ENCODE peak calls at places on chromosomes 16 and 17, in five cellular contexts. W is GM12878, T is WTC11, X is GM23338, L is HepG2. G is an unnamed sample.

GRCh38 chr16:555528-556478 is 4.4 kb upstream of the PRR35 start:
- DNase-seq in W (no peak), L (no peak), T (no peak), X (no peak), G (no peak)

GRCh38 chr16:81277681-81278080 is 37.1 kb upstream of the GAN start:
- DNase-seq in L (no peak), T (no peak), W (no peak), X (no peak), G (no peak)

GRCh38 chr17:2081564-2081963 is 26.7 kb downstream of the HIC1 start:
- DNase-seq in W (no peak), X (no peak), L (no peak), T (no peak), G (no peak)

GRCh38 chr16:27169511-27170071 is 33.7 kb upstream of the KDM8 start:
- DNase-seq in X (peak; percentile 31), W (peak; percentile 13), T (no peak), L (peak; percentile 53), G (no peak)

GRCh38 chr16:85199069-85199725 is 86.9 kb upstream of the CIBAR2 start:
- DNase-seq in W (no peak), T (no peak), X (no peak), L (no peak), G (no peak)

GRCh38 chr16:82583415-82583814 is 43.4 kb upstream of the CDH13 start:
- DNase-seq in X (no peak), L (no peak), W (no peak), T (no peak), G (no peak)

GRCh38 chr16:86630471-86630870 is 52.1 kb downstream of the FOXL1 start:
- DNase-seq in X (no peak), L (no peak), T (no peak), W (no peak), G (no peak)

GRCh38 chr17:47741793-47742145 is 8.7 kb downstream of the TBX21 start:
- DNase-seq in X (no peak), T (no peak), W (no peak), L (no peak), G (no peak)

GRCh38 chr17:40362696-40363479 is 1.6 kb downstream of the GJD3 start:
- DNase-seq in W (no peak), X (peak; percentile 94), T (peak; percentile 92), L (peak; percentile 85), G (peak; percentile 94)

GRCh38 chr16:55264949-55265348 is 59.1 kb upstream of the IRX6 start:
- DNase-seq in X (no peak), L (no peak), T (no peak), W (no peak), G (no peak)

GRCh38 chr16:83813818-83814653 is 6.3 kb downstream of the HSBP1 start:
- DNase-seq in W (no peak), X (peak; percentile 62), T (no peak), L (peak; percentile 73), G (peak; percentile 26)

GRCh38 chr16:88300463-88300835 is 82.3 kb upstream of the ZNF469 start:
- DNase-seq in X (no peak), W (no peak), T (no peak), L (no peak), G (no peak)

GRCh38 chr17:66522591-66523272 is 220.3 kb downstream of the PRKCA start:
- DNase-seq in T (no peak), W (no peak), X (no peak), L (no peak), G (no peak)

GRCh38 chr17:60086822-60087591 is 8.3 kb upstream of the HEATR6 start:
- DNase-seq in X (no peak), W (no peak), T (no peak), L (no peak), G (no peak)

GRCh38 chr17:44197980-44198720 is 1.5 kb downstream of the ATXN7L3 start:
- DNase-seq in W (no peak), L (no peak), T (no peak), X (peak; percentile 46), G (no peak)

GRCh38 chr17:45234641-45235040 is 13.0 kb downstream of the FMNL1 start:
- DNase-seq in L (peak; percentile 69), X (peak; percentile 90), W (no peak), T (peak; percentile 81), G (no peak)

GRCh38 chr16:87216148-87216823 is 100.9 kb downstream of the C16orf95 start:
- DNase-seq in T (no peak), L (no peak), W (no peak), X (no peak), G (no peak)

DNA sequence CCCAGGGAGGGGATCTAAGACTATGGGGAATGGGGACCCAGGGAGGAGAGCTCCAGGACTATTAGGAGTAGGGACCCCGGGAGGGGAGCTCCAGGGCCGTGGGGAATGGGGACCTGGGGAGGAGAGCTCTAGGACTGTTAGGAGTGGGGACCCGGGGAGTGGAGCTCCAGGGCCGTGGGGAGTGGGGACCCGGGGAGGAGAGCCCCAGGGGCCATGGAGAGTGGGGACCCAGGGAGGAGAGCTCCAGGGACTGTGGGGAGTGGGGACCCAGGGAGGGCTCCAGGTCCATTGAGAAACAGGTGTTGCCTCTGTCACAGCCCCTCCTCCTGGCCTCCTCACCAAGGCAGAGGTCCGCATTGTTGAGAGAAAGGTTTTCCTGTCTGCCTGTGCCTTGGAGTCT is 16.0 kb downstream of the MPRIP start:
- DNase-seq in X (no peak), T (peak; percentile 2), L (no peak), W (no peak), G (no peak)
- TF ChIP-seq CREB1 in X (no peak), T (no peak), L (no peak), W (no peak), G (no peak)

DNA sequence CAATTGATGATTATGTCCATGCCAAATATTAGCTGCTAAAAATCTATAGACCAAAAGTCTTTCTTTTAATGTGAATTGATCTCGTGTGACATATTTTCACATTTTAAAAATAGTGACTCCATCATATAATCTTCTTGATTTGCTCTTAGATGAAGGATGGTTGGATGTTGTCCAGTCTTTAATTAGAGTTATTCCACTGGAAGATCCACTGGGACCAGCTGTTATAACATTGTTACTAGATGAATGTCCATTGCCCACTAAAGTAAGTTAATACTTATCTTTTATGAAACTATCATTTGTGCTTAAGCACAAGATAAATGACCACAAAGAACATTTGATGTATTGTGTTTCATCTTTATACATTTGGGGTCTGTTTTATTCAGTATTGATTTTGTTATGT is 22.8 kb downstream of the RSPRY1 start:
- DNase-seq in L (no peak), W (no peak), X (no peak), T (no peak), G (no peak)
- TF ChIP-seq CREB1 in L (no peak), W (no peak), X (no peak), T (no peak), G (no peak)

DNA sequence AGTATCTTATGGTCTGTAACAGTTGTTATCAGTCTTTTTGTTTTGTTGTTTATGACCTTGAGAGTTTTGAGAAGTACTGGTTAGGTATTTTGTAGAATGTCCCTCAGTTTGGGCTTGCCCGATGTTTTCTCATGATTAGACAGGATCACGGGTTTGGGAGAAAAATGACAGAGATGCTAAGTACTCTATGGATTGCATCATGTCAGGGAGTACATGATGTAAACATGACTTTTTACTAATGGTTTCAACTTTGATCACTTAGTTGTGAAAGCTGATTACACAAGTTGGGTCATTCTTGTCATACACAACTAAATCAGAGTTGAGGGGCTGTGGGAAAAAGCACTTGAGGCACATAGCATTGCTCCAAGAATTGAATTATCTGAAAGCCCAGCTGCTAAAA is 94.7 kb upstream of the SIAH1 start:
- DNase-seq in T (no peak), W (no peak), L (peak; percentile 74), X (no peak), G (no peak)
- TF ChIP-seq CREB1 in T (no peak), W (no peak), L (peak; percentile 41), X (no peak), G (no peak)

DNA sequence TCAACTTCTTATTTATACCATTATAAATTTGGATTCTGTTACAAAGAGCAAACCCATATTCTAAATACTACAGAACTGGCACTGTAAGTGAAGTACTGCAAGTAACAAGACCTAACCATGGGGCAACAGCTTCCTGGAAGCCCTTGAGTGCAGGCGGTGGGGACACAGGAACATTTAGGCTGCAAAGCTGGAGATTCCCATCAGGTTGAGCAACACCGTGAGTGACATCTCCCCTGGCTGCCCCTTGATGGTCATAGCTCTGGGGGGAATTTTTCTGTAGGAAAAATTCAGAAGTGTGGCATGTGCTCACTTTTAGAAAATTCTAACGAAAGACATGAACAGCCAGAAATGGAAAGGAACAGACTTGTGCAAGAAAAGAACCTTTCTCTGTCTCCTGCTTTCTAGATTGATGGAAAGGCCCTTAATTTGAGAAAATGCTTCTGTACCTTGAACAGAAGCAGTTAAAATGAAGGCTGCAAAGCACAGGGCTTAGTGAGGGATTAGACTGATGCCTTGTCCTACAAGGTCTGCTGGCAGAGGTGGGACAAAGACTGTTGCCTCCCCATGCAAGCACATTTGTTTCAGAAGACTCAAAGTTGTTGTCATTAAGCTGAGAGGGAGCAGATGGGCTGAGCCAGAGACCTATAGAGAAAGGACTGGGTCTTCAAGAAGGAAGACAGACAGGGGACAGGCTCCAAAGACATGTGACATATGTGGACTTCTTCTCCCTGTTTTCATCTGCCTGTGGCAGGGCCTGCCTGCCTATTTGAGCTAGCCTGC is 380.8 kb downstream of the SLC39A11 start:
- DNase-seq in T (no peak), L (no peak), X (no peak), W (no peak), G (no peak)
- TF ChIP-seq CREB1 in T (no peak), L (no peak), X (no peak), W (no peak), G (no peak)

GRCh38 chr17:78322858-78323455 is 36.9 kb downstream of the SOCS3 start:
- DNase-seq in X (no peak), L (no peak), T (no peak), W (no peak), G (no peak)
- TF ChIP-seq CREB1 in X (no peak), L (no peak), T (no peak), W (no peak), G (no peak)

DNA sequence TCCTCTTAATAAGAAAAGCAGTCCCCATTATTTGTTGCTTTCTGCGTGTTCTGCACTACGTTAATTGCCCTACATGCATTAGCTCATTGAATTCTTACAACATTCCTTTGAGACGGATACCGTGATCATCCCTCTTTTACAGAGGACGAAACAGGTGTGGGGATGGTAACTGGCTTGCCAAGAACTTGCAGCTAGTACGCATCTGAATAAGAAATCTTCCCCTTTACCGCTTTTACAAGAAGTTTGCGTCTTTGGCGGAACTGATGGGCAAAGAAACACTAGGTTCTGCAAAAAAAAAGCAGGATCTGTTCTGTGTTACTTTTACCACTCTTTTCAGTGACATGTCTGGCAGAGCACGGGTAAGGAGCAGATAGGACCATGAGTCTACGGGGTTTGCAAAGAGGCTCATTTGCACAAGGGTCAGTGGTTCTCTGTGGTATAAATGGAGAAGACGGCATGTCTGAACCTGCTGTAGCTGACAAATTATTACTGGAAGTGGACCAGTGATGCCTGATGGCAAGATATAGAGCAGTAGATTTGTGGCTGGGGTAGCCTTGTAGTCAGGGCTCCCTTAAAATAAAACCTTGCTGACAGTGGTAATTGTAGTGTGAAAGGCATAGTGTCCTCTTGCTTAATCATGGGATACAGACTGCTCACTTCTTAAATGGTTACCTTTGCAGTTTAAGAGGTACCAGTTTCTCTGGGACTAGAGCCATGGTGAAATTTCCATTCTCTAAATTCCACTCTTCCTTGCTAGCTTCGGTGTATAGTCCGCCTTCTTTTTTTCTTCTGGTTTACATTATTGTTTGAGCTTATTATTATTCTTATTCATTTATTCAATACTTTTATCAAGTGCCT is 1.4 kb downstream of the CCP110 start:
- DNase-seq in W (peak; percentile 45), L (no peak), X (peak; percentile 57), T (no peak), G (no peak)
- TF ChIP-seq CREB1 in W (no peak), L (no peak), X (no peak), T (no peak), G (no peak)

GRCh38 chr17:15133143-15133542 is 132.0 kb downstream of the PMP22 start:
- DNase-seq in T (no peak), L (no peak), W (no peak), X (no peak), G (no peak)
- TF ChIP-seq CREB1 in T (no peak), L (no peak), W (no peak), X (no peak), G (no peak)

G was measured in H1.